ENCODE peak calls at places on chromosomes 13 and 19, in five cellular contexts. R, U, H, P and E are unnamed samples.
A peak's percentile ranks its signal among the peaks of the same experiment; 100 is the strongest.

GRCh38 chr19:2630352-2631001 is 72.0 kb downstream of the GNG7 start:
- DNase-seq in P (no peak), U (no peak), H (no peak), R (no peak), E (no peak)

GRCh38 chr19:41430907-41431306 is 3.7 kb upstream of the B3GNT8 start:
- DNase-seq in H (no peak), R (no peak), P (peak; percentile 30), U (no peak), E (no peak)

GRCh38 chr19:10752237-10752912 is 34.5 kb downstream of the DNM2 start:
- DNase-seq in H (no peak), R (no peak), P (no peak), U (no peak), E (no peak)

GRCh38 chr19:30857966-30858490 is 485.8 kb downstream of the ZNF536 start:
- DNase-seq in R (no peak), U (no peak), H (no peak), P (no peak), E (no peak)

GRCh38 chr13:32330438-32330837 is 15.1 kb downstream of the BRCA2 start:
- DNase-seq in U (no peak), P (peak; percentile 91), R (no peak), H (no peak), E (no peak)

GRCh38 chr19:6700586-6701316 is 19.7 kb downstream of the C3 start:
- DNase-seq in U (no peak), R (no peak), H (no peak), P (no peak), E (no peak)

GRCh38 chr13:41588899-41589298 is 131.5 kb downstream of the RGCC start:
- DNase-seq in H (no peak), P (peak; percentile 95), U (peak; percentile 74), R (no peak), E (no peak)

GRCh38 chr19:53908106-53908932 is 759 bp upstream of the CACNG7 start:
- DNase-seq in U (peak; percentile 13), R (no peak), P (peak; percentile 24), H (no peak), E (peak; percentile 62)

GRCh38 chr13:30679483-30680330 is 55.6 kb upstream of the ALOX5AP start:
- DNase-seq in P (peak; percentile 32), H (no peak), U (no peak), R (peak; percentile 51), E (peak; percentile 37)

GRCh38 chr13:71015516-71015915 is 851.5 kb downstream of the DACH1 start:
- DNase-seq in U (no peak), P (no peak), H (no peak), R (no peak), E (no peak)

GRCh38 chr13:52128714-52129700 is at the start of gene NEK5:
- DNase-seq in R (peak; percentile 47), P (peak; percentile 29), H (peak; percentile 6), U (no peak), E (peak; percentile 92)

GRCh38 chr19:55580628-55581144 is at the start of gene ZNF579:
- DNase-seq in H (peak; percentile 39), P (peak; percentile 89), R (peak; percentile 91), U (peak; percentile 78), E (peak; percentile 83)

GRCh38 chr19:11152318-11153062 is 3.1 kb downstream of the SPC24 start:
- DNase-seq in R (no peak), P (peak; percentile 87), U (no peak), H (no peak), E (no peak)

GRCh38 chr19:7924651-7925170 is 1.2 kb downstream of the CTXN1 start:
- DNase-seq in P (no peak), U (no peak), R (no peak), H (no peak), E (no peak)

GRCh38 chr19:21693399-21693798 is 74.0 kb downstream of the ZNF100 start:
- DNase-seq in P (no peak), R (no peak), U (no peak), H (no peak), E (no peak)

GRCh38 chr13:101706651-101707050 is 254.2 kb downstream of the ITGBL1 start:
- DNase-seq in R (no peak), H (no peak), P (peak; percentile 99), U (peak; percentile 84), E (peak; percentile 35)

GRCh38 chr13:47555235-47555634 is 445.8 kb downstream of the SUCLA2 start:
- DNase-seq in R (peak; percentile 12), H (no peak), U (no peak), P (no peak), E (no peak)

GRCh38 chr13:111050539-111050879 is 64.6 kb upstream of the ARHGEF7 start:
- DNase-seq in R (no peak), H (no peak), P (no peak), U (no peak), E (no peak)

DNA sequence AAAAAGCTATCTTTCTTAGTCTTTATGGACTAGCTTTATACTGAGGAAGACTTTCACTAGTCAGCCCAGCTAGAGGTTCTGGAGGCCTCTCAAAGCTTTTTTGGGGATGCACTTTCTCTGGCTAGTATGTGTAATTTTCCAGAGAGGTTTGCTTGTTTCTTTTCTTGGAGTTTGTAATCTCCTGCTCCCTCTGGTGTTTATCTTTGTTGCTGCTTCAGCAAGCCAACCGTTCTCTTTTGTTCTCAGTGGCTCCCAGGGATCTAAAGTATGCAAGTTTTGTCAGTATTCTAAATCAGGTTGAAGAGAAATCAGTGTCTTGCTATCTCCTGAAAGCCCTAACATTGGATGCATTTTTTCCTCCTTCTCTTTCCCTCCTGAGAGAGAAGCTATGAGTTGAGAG is 121.1 kb upstream of the MYO16 start:
- DNase-seq in P (no peak), H (no peak), R (no peak), U (no peak), E (peak; percentile 25)
- TF ChIP-seq CTCF in P (peak; percentile 18), H (no peak), R (peak; percentile 13), U (peak; percentile 54), E (no peak)

GRCh38 chr19:46016426-46017094 is 6.3 kb downstream of the PGLYRP1 start:
- DNase-seq in H (peak; percentile 59), U (peak; percentile 20), P (peak; percentile 64), R (peak; percentile 86), E (peak; percentile 88)
- TF ChIP-seq CTCF in H (peak; percentile 84), U (peak; percentile 79), P (peak; percentile 77), R (peak; percentile 84), E (peak; percentile 80)

GRCh38 chr13:79593121-79593520 is 112.2 kb downstream of the NDFIP2 start:
- DNase-seq in U (no peak), R (no peak), P (peak; percentile 6), H (no peak), E (no peak)

GRCh38 chr13:79593611-79594275 is 112.8 kb downstream of the NDFIP2 start:
- DNase-seq in H (no peak), P (peak; percentile 59), U (no peak), R (no peak), E (no peak)

GRCh38 chr13:79589605-79590511 is 108.9 kb downstream of the NDFIP2 start:
- DNase-seq in U (no peak), R (peak; percentile 22), P (peak; percentile 10), H (no peak), E (no peak)

GRCh38 chr13:79591493-79591892 is 110.5 kb downstream of the NDFIP2 start:
- DNase-seq in R (no peak), H (no peak), U (no peak), P (no peak), E (no peak)
- TF ChIP-seq CTCF in R (no peak), H (no peak), U (no peak), P (no peak), E (no peak)

DNA sequence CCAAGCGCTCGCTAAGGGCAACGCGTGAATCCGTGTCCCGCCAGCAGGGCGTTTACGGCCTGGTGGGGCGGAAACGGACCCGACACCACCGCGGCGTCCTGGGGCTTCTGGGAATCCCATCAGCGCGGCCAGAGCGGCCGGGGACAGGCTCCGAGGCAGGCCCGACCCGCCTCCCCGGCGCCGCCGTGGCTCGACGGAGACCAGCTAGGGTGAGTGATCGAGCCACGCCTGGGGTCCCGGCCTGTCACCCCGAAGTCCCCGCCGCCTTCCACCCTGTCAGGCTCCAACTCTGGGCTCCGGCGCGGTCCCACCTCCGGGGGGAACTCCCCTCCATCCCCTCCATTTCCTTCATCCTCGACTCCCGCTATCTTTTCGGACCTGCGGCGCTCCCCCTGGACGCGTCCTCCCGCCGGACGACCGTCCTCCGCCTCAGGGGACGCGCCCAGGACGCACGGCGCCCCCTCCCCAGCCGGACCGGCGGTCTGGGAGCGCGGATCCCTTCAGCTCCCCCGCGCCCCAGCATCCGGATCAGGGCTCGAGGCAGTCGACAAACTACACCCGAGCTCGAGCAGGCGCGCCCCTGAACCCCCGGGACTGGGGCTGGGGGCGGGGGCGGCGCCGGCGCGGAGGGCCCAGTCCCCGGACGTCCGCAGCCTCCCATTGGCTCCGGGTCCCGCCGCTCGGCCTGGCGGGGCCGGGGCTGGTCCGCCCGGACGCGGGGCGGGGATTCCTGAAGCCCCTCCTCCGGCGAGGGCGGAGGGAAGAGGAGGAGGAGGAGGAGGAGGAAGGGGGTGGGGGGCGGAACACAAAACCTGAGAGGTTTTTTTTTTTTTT is 643 bp upstream of the BICRA start:
- DNase-seq in P (peak; percentile 92), U (peak; percentile 78), R (peak; percentile 97), H (peak; percentile 93), E (peak; percentile 99)
- TF ChIP-seq CTCF in P (peak; percentile 42), U (peak; percentile 39), R (peak; percentile 24), H (no peak), E (no peak)

DNA sequence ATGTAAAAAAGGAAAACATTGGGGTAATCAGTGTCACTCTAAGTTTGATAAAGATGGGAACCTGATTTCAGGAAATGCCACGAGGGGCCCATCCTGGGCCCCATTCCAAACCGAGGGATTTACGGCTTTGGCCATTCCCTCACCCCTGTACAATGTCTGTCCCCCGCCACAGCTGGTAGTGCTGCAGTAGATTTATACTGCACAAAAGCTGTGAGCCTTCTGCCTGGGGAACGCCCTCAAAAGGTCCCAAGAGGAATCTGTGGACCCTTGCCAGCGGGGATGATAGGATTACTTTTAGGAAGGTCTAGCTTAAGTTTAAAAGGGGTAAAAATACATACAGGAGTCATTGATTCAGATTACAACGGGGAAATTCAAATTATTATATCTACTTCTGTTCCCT is 173.3 kb upstream of the SGCG start:
- DNase-seq in R (no peak), H (no peak), U (no peak), P (no peak), E (no peak)
- TF ChIP-seq CTCF in R (no peak), H (no peak), U (no peak), P (no peak), E (no peak)

GRCh38 chr19:4060621-4061177 is 6.0 kb downstream of the ZBTB7A start:
- DNase-seq in H (no peak), R (no peak), P (no peak), U (no peak), E (no peak)
- TF ChIP-seq CTCF in H (no peak), R (no peak), P (no peak), U (no peak), E (no peak)

GRCh38 chr19:58328999-58329398 is 2.2 kb downstream of the ZSCAN22 start:
- DNase-seq in P (no peak), R (peak; percentile 46), H (no peak), U (no peak), E (peak; percentile 56)
- TF ChIP-seq CTCF in P (no peak), R (peak; percentile 42), H (no peak), U (no peak), E (no peak)

GRCh38 chr13:40566811-40567210 is 99.6 kb downstream of the FOXO1 start:
- DNase-seq in R (no peak), H (no peak), U (no peak), P (no peak), E (no peak)

GRCh38 chr13:40568246-40568645 is 98.2 kb downstream of the FOXO1 start:
- DNase-seq in H (no peak), R (no peak), P (no peak), U (no peak), E (no peak)

GRCh38 chr13:40571338-40571737 is 95.1 kb downstream of the FOXO1 start:
- DNase-seq in P (no peak), H (no peak), R (no peak), U (no peak), E (no peak)

GRCh38 chr13:40570930-40571329 is 95.5 kb downstream of the FOXO1 start:
- DNase-seq in H (no peak), P (no peak), U (no peak), R (no peak), E (no peak)

GRCh38 chr13:40568672-40569350 is 97.6 kb downstream of the FOXO1 start:
- DNase-seq in U (no peak), P (no peak), H (no peak), R (no peak), E (no peak)
- TF ChIP-seq CTCF in U (no peak), P (no peak), H (no peak), R (no peak), E (no peak)